ENCODE peak calls at places on chromosomes 2 and 18, in eight cellular contexts. C is astrocyte of the spinal cord, U is GM20000, G is A549, J is GM12865, L is AG10803, H is GM10248, P is PC-9. X is an unnamed sample.

GRCh38 chr2:11773747-11774536 is 27.5 kb downstream of the LPIN1 start:
- DNase-seq in C (no peak), U (no peak), G (no peak), J (no peak), L (no peak), H (no peak), P (no peak), X (no peak)

GRCh38 chr18:25299426-25299825 is 52.5 kb downstream of the ZNF521 start:
- DNase-seq in C (peak), U (no peak), G (no peak), J (no peak), L (peak), H (no peak), P (no peak), X (no peak)

GRCh38 chr2:96260404-96261260 is 5.2 kb downstream of the TMEM127 start:
- DNase-seq in C (peak), U (peak), G (peak), J (peak), L (peak), H (peak), P (peak), X (peak)

GRCh38 chr2:11370377-11371098 is 26.1 kb upstream of the ROCK2 start:
- DNase-seq in C (peak), U (no peak), G (peak), J (no peak), L (no peak), H (no peak), P (peak), X (no peak)

GRCh38 chr2:169039702-169040101 is 8.6 kb upstream of the ABCB11 start:
- DNase-seq in C (no peak), U (peak), G (no peak), J (peak), L (no peak), H (peak), P (no peak), X (no peak)

GRCh38 chr18:73768043-73768442 is 379.6 kb downstream of the FBXO15 start:
- DNase-seq in C (no peak), U (no peak), G (no peak), J (no peak), L (no peak), H (no peak), P (no peak), X (no peak)

GRCh38 chr2:227407601-227408089 is 19.9 kb upstream of the SCYGR1 start:
- DNase-seq in C (no peak), U (no peak), G (peak), J (no peak), L (peak), H (no peak), P (peak), X (no peak)

GRCh38 chr2:236177967-236178909 is 10.1 kb upstream of the GBX2 start:
- DNase-seq in C (peak), U (peak), G (peak), J (no peak), L (peak), H (peak), P (peak), X (peak)

GRCh38 chr2:28729698-28730097 is 21.9 kb upstream of the PPP1CB start:
- DNase-seq in C (peak), U (no peak), G (no peak), J (no peak), L (peak), H (no peak), P (no peak), X (no peak)

GRCh38 chr2:173972636-173973035 is 7.5 kb upstream of the SP3 start:
- DNase-seq in C (no peak), U (no peak), G (peak), J (no peak), L (no peak), H (no peak), P (peak), X (no peak)

GRCh38 chr2:174021056-174021656 is 56.0 kb upstream of the SP3 start:
- DNase-seq in C (no peak), U (peak), G (no peak), J (peak), L (no peak), H (no peak), P (no peak), X (no peak)

DNA sequence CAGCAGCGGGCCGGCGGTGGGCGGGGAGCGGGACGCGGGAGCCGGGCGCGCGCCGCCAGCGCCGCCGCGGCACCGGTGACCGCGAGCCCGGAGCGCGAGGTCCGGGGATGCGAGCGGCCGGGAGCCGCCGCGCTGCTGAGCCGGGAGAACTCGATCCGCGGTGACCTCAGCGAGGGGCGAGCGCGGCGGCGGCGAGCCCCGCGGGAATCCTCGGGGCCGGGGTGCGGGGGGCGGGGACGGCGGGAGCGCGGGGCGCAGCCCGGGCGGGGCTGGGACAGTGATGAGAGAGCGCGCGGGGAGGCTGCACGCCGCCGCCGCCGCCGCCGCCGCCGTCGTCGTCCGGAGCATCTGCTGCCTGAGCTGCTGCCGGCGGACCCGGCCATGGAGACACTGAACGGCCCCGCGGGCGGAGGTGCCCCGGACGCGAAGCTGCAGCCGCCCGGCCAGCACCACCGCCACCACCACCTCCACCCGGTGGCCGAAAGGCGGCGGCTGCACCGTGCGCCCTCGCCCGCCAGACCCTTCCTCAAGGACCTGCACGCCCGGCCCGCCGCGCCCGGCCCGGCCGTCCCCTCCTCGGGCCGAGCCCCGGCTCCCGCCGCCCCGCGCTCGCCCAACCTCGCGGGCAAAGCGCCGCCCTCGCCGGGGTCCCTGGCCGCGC is at the start of gene MTCL1:
- DNase-seq in C (peak), U (peak), G (peak), J (peak), L (peak), H (peak), P (peak), X (peak)
- TF ChIP-seq CTCF in C (no peak), U (no peak), G (no peak), J (no peak), L (no peak), H (no peak), P (no peak), X (no peak)

GRCh38 chr18:55354795-55355194 is 233.2 kb downstream of the TCF4 start:
- DNase-seq in C (peak), U (no peak), G (no peak), J (no peak), L (peak), H (no peak), P (no peak), X (no peak)
- TF ChIP-seq CTCF in C (no peak), U (no peak), G (no peak), J (no peak), L (no peak), H (no peak), P (no peak), X (no peak)

DNA sequence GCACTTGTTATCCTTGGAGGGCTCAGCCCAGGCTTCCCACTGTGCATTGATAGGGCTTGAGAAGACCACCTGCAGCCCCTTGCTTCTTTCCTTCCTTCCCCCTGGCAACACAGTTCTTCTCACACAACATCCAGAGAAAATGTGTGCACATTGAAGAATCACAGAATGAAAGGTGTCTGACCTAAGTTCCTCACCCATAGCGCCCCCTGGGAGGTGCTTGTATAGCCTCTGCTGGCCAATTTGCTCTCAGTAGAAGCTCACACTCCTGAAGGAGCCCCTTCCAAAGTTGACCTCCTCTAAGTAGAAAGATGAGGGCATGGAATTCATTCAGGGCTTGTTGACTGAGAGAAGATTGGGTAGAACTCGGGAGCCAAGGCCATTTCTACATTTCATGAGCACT is 758.4 kb upstream of the KLHL29 start:
- DNase-seq in C (no peak), U (no peak), G (peak), J (peak), L (no peak), H (no peak), P (no peak), X (no peak)
- TF ChIP-seq CTCF in C (no peak), U (no peak), G (no peak), J (peak), L (no peak), H (no peak), P (peak), X (no peak)

GRCh38 chr2:238596571-238597551 is 170.1 kb downstream of the ASB1 start:
- DNase-seq in C (peak), U (no peak), G (peak), J (no peak), L (peak), H (no peak), P (peak), X (no peak)
- TF ChIP-seq CTCF in C (no peak), U (no peak), G (no peak), J (no peak), L (no peak), H (no peak), P (no peak), X (no peak)

GRCh38 chr18:13006731-13007550 is 15.8 kb downstream of the CEP192 start:
- DNase-seq in C (no peak), U (no peak), G (no peak), J (no peak), L (peak), H (no peak), P (no peak), X (no peak)

GRCh38 chr18:13003466-13003896 is 12.3 kb downstream of the CEP192 start:
- DNase-seq in C (peak), U (peak), G (peak), J (peak), L (peak), H (peak), P (no peak), X (peak)

GRCh38 chr18:13005289-13005688 is 14.1 kb downstream of the CEP192 start:
- DNase-seq in C (no peak), U (no peak), G (no peak), J (no peak), L (no peak), H (no peak), P (no peak), X (no peak)

GRCh38 chr18:12998332-12999060 is 7.3 kb downstream of the CEP192 start:
- DNase-seq in C (no peak), U (no peak), G (no peak), J (peak), L (no peak), H (no peak), P (no peak), X (no peak)

DNA sequence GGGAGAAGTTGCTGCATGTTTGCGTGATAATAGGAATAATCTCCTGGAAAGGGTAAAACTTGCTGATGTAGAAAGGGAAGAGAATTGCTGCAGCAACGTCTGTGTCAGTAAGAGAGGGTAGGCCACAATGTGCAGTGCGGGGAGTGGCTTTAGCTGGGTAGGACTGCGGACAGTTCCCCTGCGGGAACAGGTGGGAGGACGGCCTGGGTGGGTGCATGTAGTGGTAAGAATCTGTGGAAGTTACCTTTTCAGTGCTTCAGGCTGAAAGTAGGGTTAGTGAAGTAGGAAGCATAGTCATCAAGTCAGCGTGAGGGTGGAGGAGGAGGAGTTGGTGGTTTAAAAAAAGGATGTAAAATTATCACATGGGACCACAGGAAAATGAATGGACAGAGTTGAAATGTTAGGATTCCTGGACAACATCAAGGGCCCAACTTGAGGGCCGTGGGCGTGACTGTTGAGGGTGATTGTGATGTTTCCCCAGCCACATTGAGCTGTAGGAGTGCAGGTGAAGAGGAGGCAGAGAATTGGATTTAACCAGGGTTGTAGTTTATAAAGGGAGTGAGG is 13.2 kb downstream of the CEP192 start:
- DNase-seq in C (no peak), U (no peak), G (no peak), J (no peak), L (no peak), H (no peak), P (no peak), X (no peak)
- TF ChIP-seq CTCF in C (no peak), U (no peak), G (no peak), J (no peak), L (no peak), H (no peak), P (no peak), X (no peak)

X was measured in MM.1S.